ENCODE peak calls at places on chromosomes 5 and 9, in five cellular contexts. F is Jurkat, Clone E6-1; J is activated T-helper 9 cell treated with anti-CD3 and anti-CD28 coated beads, Interleukin-2, amount 50 U/mL, for 16 hours; T is natural killer cell; O is germinal center. U is an unnamed sample.

GRCh38 chr5:13601152-13601551 is 343.3 kb downstream of the DNAH5 start:
- DNase-seq in F (no peak), J (no peak), T (no peak), O (no peak), U (no peak)

GRCh38 chr9:126367646-126368419 is 41.2 kb downstream of the MVB12B start:
- DNase-seq in F (no peak), J (no peak), T (no peak), O (no peak), U (no peak)

GRCh38 chr5:154475613-154476342 is 2.2 kb downstream of the HAND1 start:
- DNase-seq in F (no peak), J (no peak), T (no peak), O (no peak), U (no peak)

GRCh38 chr9:91106415-91106814 is 255.3 kb downstream of the AUH start:
- DNase-seq in F (no peak), J (no peak), T (no peak), O (no peak), U (no peak)

GRCh38 chr9:104826109-104826775 is 62.3 kb downstream of the NIPSNAP3B start:
- DNase-seq in F (no peak), J (no peak), T (no peak), O (no peak), U (no peak)

GRCh38 chr5:122842016-122842580 is 3.3 kb upstream of the SNX24 start:
- DNase-seq in F (no peak), J (no peak), T (no peak), O (no peak), U (no peak)

GRCh38 chr9:130433947-130434262 is 10.9 kb upstream of the ASS1 start:
- DNase-seq in F (no peak), J (no peak), T (no peak), O (no peak), U (no peak)

GRCh38 chr9:108271646-108272349 is 584.0 kb downstream of the ACTL7B start:
- DNase-seq in F (no peak), J (no peak), T (no peak), O (no peak), U (peak)

GRCh38 chr5:179270581-179271300 is 74.5 kb downstream of the ADAMTS2 start:
- DNase-seq in F (no peak), J (no peak), T (no peak), O (no peak), U (no peak)

GRCh38 chr9:71504636-71505035 is 263.7 kb downstream of the CEMIP2 start:
- DNase-seq in F (no peak), J (no peak), T (no peak), O (no peak), U (no peak)

GRCh38 chr5:134143964-134144941 is 29.8 kb downstream of the TCF7 start:
- DNase-seq in F (no peak), J (no peak), T (no peak), O (no peak), U (no peak)

GRCh38 chr5:135139397-135140134 is 105.5 kb upstream of the PITX1 start:
- DNase-seq in F (no peak), J (no peak), T (no peak), O (no peak), U (no peak)

GRCh38 chr5:74042559-74043357 is 416.8 kb downstream of the ARHGEF28 start:
- DNase-seq in F (no peak), J (no peak), T (no peak), O (no peak), U (no peak)

GRCh38 chr9:133098104-133098754 is 22.8 kb downstream of the RALGDS start:
- DNase-seq in F (no peak), J (no peak), T (no peak), O (no peak), U (no peak)

GRCh38 chr5:15598294-15598902 is 98.4 kb downstream of the FBXL7 start:
- DNase-seq in F (peak), J (no peak), T (no peak), O (no peak), U (peak)

GRCh38 chr5:155087036-155087435 is 73.5 kb downstream of the KIF4B start:
- DNase-seq in F (no peak), J (no peak), T (no peak), O (no peak), U (no peak)

GRCh38 chr5:6190838-6191237 is 187.5 kb downstream of the MED10 start:
- DNase-seq in F (no peak), J (no peak), T (no peak), O (no peak), U (no peak)

GRCh38 chr9:18910858-18911257 is 122.2 kb downstream of the SAXO1 start:
- DNase-seq in F (peak), J (no peak), T (no peak), O (no peak), U (no peak)

GRCh38 chr5:78930742-78931141 is 54.4 kb downstream of the ARSB start:
- DNase-seq in F (no peak), J (no peak), T (no peak), O (no peak), U (no peak)

GRCh38 chr9:132984202-132985062 is 5.9 kb downstream of the GFI1B start:
- DNase-seq in F (no peak), J (no peak), T (no peak), O (no peak), U (no peak)

U was measured in NAMALWA.